ENCODE peak calls at places on chromosomes 7 and 10, in four cellular contexts. R is dorsolateral prefrontal cortex; O is activated naive CD8-positive, alpha-beta T cell treated with anti-CD3 and anti-CD28 coated beads, Interleukin-2, amount 50 U/mL, for 24 hours; T is stimulated activated CD4-positive, alpha-beta T cell treated with anti-CD3 and anti-CD28 coated beads, Interleukin-12 subunit alpha, Interleukin-12 subunit beta, amount 100 ng/mL, for 48 hours. Z is an unnamed sample.

GRCh38 chr10:94413374-94413773 is 11.0 kb downstream of the TBC1D12 start:
- DNase-seq in R (no peak), O (no peak), T (no peak), Z (no peak)

GRCh38 chr10:47438857-47439474 is 44.9 kb downstream of the ANXA8 start:
- DNase-seq in R (no peak), O (no peak), T (no peak), Z (no peak)

GRCh38 chr7:44280993-44281721 is 44.2 kb downstream of the CAMK2B start:
- DNase-seq in R (peak), O (no peak), T (no peak), Z (no peak)

GRCh38 chr7:132469264-132469663 is 107.0 kb downstream of the PLXNA4 start:
- DNase-seq in R (no peak), O (no peak), T (no peak), Z (no peak)

GRCh38 chr10:70302292-70302691 is 18.5 kb upstream of the NPFFR1 start:
- DNase-seq in R (no peak), O (no peak), T (no peak), Z (no peak)

GRCh38 chr10:124264711-124265390 is 153.9 kb downstream of the OAT start:
- DNase-seq in R (no peak), O (no peak), T (no peak), Z (no peak)

GRCh38 chr10:123868058-123868995 is 23.3 kb downstream of the CPXM2 start:
- DNase-seq in R (no peak), O (no peak), T (no peak), Z (no peak)

GRCh38 chr10:80274396-80275134 is 14.9 kb downstream of the MAT1A start:
- DNase-seq in R (no peak), O (no peak), T (no peak), Z (no peak)

GRCh38 chr10:80589726-80590373 is 52.1 kb downstream of the SH2D4B start:
- DNase-seq in R (no peak), O (no peak), T (no peak), Z (no peak)

GRCh38 chr7:127107601-127108007 is 145.1 kb downstream of the GRM8 start:
- DNase-seq in R (no peak), O (peak), T (no peak), Z (peak)

GRCh38 chr10:114684085-114684821 is 26.2 kb upstream of the ABLIM1 start:
- DNase-seq in R (no peak), O (no peak), T (no peak), Z (no peak)

GRCh38 chr10:89481662-89482061 is 53.7 kb downstream of the SLC16A12 start:
- DNase-seq in R (no peak), O (no peak), T (no peak), Z (no peak)

GRCh38 chr10:20004087-20004523 is 187.9 kb downstream of the PLXDC2 start:
- DNase-seq in R (no peak), O (no peak), T (no peak), Z (no peak)

GRCh38 chr7:135761751-135762488 is 13.3 kb upstream of the FAM180A start:
- DNase-seq in R (no peak), O (peak), T (no peak), Z (no peak)

Z was measured in substantia nigra.